ENCODE peak calls at places on chromosomes 2 and 18, in eight cellular contexts. N, E, K, J, X, B, F and L are unnamed samples.
A peak's percentile ranks its signal among the peaks of the same experiment; 100 is the strongest.

GRCh38 chr2:98295275-98295674 is 51.0 kb upstream of the CNGA3 start:
- DNase-seq in E (no peak), B (no peak), J (no peak), N (no peak), F (no peak), X (no peak), K (no peak), L (no peak)

GRCh38 chr2:131413148-131413747 is 49.3 kb upstream of the RAB6D start:
- DNase-seq in B (peak; percentile 71), X (no peak), F (peak; percentile 71), N (peak; percentile 37), J (no peak), K (peak; percentile 54), E (no peak), L (no peak)

GRCh38 chr2:196263181-196263747 is 91.9 kb upstream of the STK17B start:
- DNase-seq in B (peak; percentile 81), J (peak; percentile 42), E (no peak), N (no peak), F (no peak), X (no peak), K (peak; percentile 52), L (no peak)

GRCh38 chr2:41413813-41414485 is 633.9 kb upstream of the PKDCC start:
- DNase-seq in F (no peak), X (no peak), E (no peak), N (no peak), K (no peak), J (no peak), B (no peak), L (no peak)

GRCh38 chr2:10265328-10266132 is 37.2 kb upstream of the HPCAL1 start:
- DNase-seq in X (peak; percentile 11), N (no peak), F (no peak), J (no peak), K (no peak), B (peak; percentile 20), E (peak; percentile 25), L (no peak)

GRCh38 chr2:28068098-28068497 is 177.6 kb downstream of the BABAM2 start:
- DNase-seq in X (no peak), F (no peak), J (no peak), N (no peak), B (no peak), E (no peak), K (peak; percentile 39), L (no peak)

GRCh38 chr18:57048859-57049258 is 98.0 kb upstream of the BOD1L2 start:
- DNase-seq in B (no peak), X (no peak), J (no peak), K (no peak), N (no peak), F (no peak), E (no peak), L (no peak)

GRCh38 chr2:198657520-198658121 is 800.1 kb downstream of the SATB2 start:
- DNase-seq in K (no peak), N (peak; percentile 50), E (no peak), F (peak; percentile 46), B (peak; percentile 22), J (no peak), X (no peak), L (no peak)

GRCh38 chr2:168217920-168218319 is 29.5 kb downstream of the STK39 start:
- DNase-seq in X (no peak), F (no peak), K (no peak), N (no peak), B (no peak), J (no peak), E (no peak), L (no peak)

GRCh38 chr2:144519934-144520717 is at the start of gene ZEB2:
- DNase-seq in B (peak; percentile 88), J (peak; percentile 42), X (peak; percentile 75), K (peak; percentile 89), E (no peak), N (peak; percentile 8), F (peak; percentile 75), L (no peak)

GRCh38 chr2:159557437-159558034 is 58.8 kb downstream of the BAZ2B start:
- DNase-seq in F (peak; percentile 28), X (no peak), N (peak; percentile 7), B (peak; percentile 5), K (peak; percentile 4), J (no peak), E (peak; percentile 40), L (no peak)

GRCh38 chr2:218168635-218169462 is 2.1 kb upstream of the CXCR1 start:
- DNase-seq in E (peak; percentile 66), K (no peak), N (peak; percentile 74), J (peak; percentile 82), F (peak; percentile 82), X (peak; percentile 39), B (peak; percentile 15), L (peak; percentile 64)

GRCh38 chr2:34012728-34013302 is 413.7 kb upstream of the FAM98A start:
- DNase-seq in J (no peak), K (peak; percentile 17), N (peak; percentile 52), X (peak; percentile 32), E (peak; percentile 77), F (peak; percentile 84), B (peak; percentile 40), L (peak; percentile 29)

GRCh38 chr2:112784199-112785189 is at the start of gene IL1A:
- DNase-seq in E (no peak), B (peak; percentile 70), K (no peak), F (no peak), N (peak; percentile 48), X (no peak), J (no peak), L (no peak)

GRCh38 chr2:224101820-224102630 is 62.9 kb upstream of the SERPINE2 start:
- DNase-seq in B (peak; percentile 92), K (peak; percentile 96), J (no peak), N (no peak), X (no peak), E (no peak), F (no peak), L (no peak)

GRCh38 chr18:904135-905090 is at the start of gene ADCYAP1:
- DNase-seq in K (no peak), E (no peak), J (no peak), B (no peak), X (no peak), N (no peak), F (no peak), L (peak; percentile 41)

DNA sequence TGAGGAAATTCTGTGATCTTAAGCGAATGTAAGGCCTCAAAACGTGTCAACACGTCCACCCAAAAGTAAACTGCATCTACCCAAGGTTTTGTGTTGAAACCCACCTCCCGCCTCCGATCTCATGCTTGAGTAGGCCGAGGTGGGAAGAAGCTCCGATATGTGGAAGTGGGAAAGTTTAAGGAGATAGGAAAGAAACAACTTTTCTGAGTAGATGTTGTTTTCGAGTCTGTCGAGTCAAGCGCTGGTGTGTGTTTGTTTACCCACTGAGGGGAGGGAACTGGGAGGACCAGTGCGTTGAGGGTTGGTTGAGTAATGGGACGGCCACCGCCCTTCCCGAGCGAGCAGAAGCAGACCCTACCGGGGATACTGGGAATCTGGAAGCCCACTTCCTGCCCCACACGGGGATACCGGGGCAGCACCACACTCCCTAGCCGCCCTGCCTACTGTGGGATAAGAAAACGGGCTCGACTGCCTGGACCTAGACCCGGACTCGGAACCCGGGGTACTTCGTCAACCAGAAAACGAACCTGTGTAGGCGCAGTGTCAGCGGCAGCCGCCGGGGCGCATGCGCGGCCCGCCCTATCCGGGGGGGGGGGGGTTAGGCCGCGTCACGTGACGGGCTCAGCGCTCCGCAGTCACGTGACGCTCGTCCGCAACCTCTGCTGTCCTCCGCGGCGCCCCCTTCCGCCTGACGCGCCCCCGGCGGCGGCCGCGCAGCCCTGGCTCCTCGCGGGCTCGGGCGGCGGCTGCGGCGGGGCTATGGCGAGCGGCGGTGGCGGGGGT is at the start of gene RETREG2:
- DNase-seq in X (peak; percentile 87), K (peak; percentile 71), J (peak; percentile 78), E (peak; percentile 90), B (peak; percentile 94), N (peak; percentile 85), F (peak; percentile 94), L (peak; percentile 81)
- TF ChIP-seq CTCF in X (peak; percentile 65), K (peak; percentile 76), J (no peak), E (peak; percentile 38), B (no peak), N (peak; percentile 34), F (peak; percentile 23), L (no peak)

DNA sequence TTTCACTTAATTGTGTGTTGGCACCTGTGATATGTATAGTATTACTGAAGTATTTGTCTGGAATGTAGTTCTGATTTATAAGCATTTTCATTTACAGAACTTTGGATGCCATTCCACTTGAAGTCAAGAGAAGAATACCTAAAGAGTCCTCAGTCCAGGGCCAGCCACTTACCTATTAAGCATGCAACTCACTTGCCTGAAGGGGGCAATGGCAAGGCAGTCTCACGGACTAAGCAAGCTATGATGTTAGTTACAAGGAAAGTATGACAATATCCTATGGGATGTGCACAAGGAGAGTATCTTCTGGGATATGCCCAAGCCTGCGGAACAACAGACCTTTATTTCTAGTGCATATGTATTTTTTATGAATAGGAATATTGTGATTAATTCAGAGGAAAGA is 369.4 kb upstream of the GCFC2 start:
- DNase-seq in K (no peak), J (no peak), E (no peak), F (peak; percentile 7), N (no peak), B (no peak), X (no peak), L (no peak)
- TF ChIP-seq CTCF in K (no peak), J (no peak), E (no peak), F (no peak), N (no peak), B (no peak), X (no peak), L (no peak)

GRCh38 chr2:101200714-101201113 is 49.5 kb upstream of the TBC1D8 start:
- DNase-seq in J (no peak), N (peak; percentile 11), E (no peak), F (no peak), B (peak; percentile 20), X (no peak), K (no peak), L (no peak)

GRCh38 chr2:101199153-101199810 is 48.1 kb upstream of the TBC1D8 start:
- DNase-seq in J (no peak), F (no peak), K (no peak), E (no peak), N (no peak), B (no peak), X (no peak), L (no peak)

GRCh38 chr2:101197814-101198213 is 46.6 kb upstream of the TBC1D8 start:
- DNase-seq in J (no peak), E (no peak), N (no peak), X (no peak), K (no peak), B (no peak), F (no peak), L (no peak)

GRCh38 chr2:101196220-101196661 is 45.1 kb upstream of the TBC1D8 start:
- DNase-seq in E (no peak), F (no peak), B (no peak), X (no peak), J (no peak), K (no peak), N (no peak), L (no peak)

GRCh38 chr2:101197215-101197745 is 46.1 kb upstream of the TBC1D8 start:
- DNase-seq in E (no peak), X (no peak), B (no peak), K (no peak), F (no peak), J (no peak), N (peak; percentile 15), L (no peak)
- TF ChIP-seq CTCF in E (peak; percentile 28), X (no peak), B (peak; percentile 11), K (peak; percentile 68), F (no peak), J (no peak), N (peak; percentile 24), L (no peak)

DNA sequence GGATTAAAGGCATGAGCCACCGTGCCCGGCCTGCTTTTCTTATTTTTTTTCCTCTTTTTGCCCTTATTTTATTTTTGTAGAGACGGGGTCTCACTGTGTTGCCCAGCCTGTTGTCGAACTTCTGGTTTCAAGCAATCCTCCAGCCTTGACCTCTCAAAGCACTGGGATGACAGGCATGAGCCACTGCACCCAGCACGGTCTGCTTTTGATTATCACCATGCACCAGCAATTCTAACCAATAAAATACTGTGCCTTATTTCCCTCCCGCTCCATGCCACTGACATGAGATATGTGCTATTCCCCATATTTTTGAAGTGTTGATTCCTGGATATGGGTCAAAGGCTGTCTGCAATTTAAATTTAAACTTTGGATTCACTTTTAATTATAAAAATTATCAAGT is 42.9 kb downstream of the ACYP2 start:
- DNase-seq in X (no peak), N (no peak), E (no peak), K (no peak), F (no peak), J (no peak), B (no peak), L (no peak)
- TF ChIP-seq CTCF in X (no peak), N (no peak), E (no peak), K (no peak), F (no peak), J (no peak), B (no peak), L (no peak)